ENCODE peak calls at places on chromosomes 7 and 10, in six cellular contexts. S, V, U, F, B and L are unnamed samples.

GRCh38 chr10:95355241-95355779 is 64.5 kb upstream of the PDLIM1 start:
- DNase-seq in V (no peak), F (no peak), U (no peak), S (no peak), B (no peak), L (no peak)

GRCh38 chr7:16494551-16494950 is 29.0 kb upstream of the SOSTDC1 start:
- DNase-seq in V (no peak), B (no peak), S (no peak), U (no peak), F (no peak), L (no peak)

GRCh38 chr10:24569828-24570657 is 153.6 kb downstream of the ARHGAP21 start:
- DNase-seq in V (no peak), S (no peak), F (no peak), B (no peak), U (no peak), L (no peak)

GRCh38 chr10:62924344-62924748 is 108.2 kb upstream of the EGR2 start:
- DNase-seq in F (no peak), V (no peak), B (no peak), U (no peak), S (no peak), L (no peak)

GRCh38 chr7:88759216-88759955 is at the start of gene ZNF804B:
- DNase-seq in U (no peak), B (no peak), F (no peak), S (no peak), V (no peak), L (no peak)

GRCh38 chr10:42640610-42641229 is 2.4 kb upstream of the ZNF33B start:
- DNase-seq in B (no peak), V (no peak), U (no peak), F (no peak), S (no peak), L (no peak)

GRCh38 chr10:70715853-70716795 is 43.8 kb downstream of the ADAMTS14 start:
- DNase-seq in F (peak; percentile 40), S (no peak), B (no peak), U (peak; percentile 88), V (peak; percentile 66), L (no peak)

GRCh38 chr10:61633665-61634064 is 29.1 kb upstream of the CABCOCO1 start:
- DNase-seq in V (no peak), B (no peak), S (no peak), F (no peak), U (peak; percentile 46), L (no peak)

GRCh38 chr7:105014725-105015630 is 973 bp downstream of the KMT2E start:
- DNase-seq in U (peak; percentile 67), B (no peak), F (peak; percentile 31), V (no peak), S (peak; percentile 41), L (no peak)

GRCh38 chr10:119149723-119150122 is 15.8 kb downstream of the SFXN4 start:
- DNase-seq in S (no peak), F (no peak), B (no peak), V (no peak), U (no peak), L (no peak)

GRCh38 chr10:61460835-61461234 is 7.7 kb upstream of the TMEM26 start:
- DNase-seq in V (no peak), B (no peak), U (no peak), S (no peak), F (no peak), L (no peak)

GRCh38 chr10:70619271-70620019 is 16.9 kb upstream of the PRF1 start:
- DNase-seq in S (no peak), V (peak; percentile 36), U (peak; percentile 19), B (no peak), F (no peak), L (no peak)

GRCh38 chr7:16271990-16272665 is 149.2 kb downstream of the CRPPA start:
- DNase-seq in U (peak; percentile 13), B (no peak), F (no peak), S (no peak), V (no peak), L (no peak)

GRCh38 chr10:61663466-61663865 is 737 bp downstream of the CABCOCO1 start:
- DNase-seq in U (peak; percentile 66), B (no peak), S (no peak), V (no peak), F (no peak), L (no peak)

GRCh38 chr10:16445770-16446469 is 9.1 kb downstream of the PTER start:
- DNase-seq in V (no peak), S (no peak), U (no peak), B (no peak), F (no peak), L (no peak)

GRCh38 chr10:118635674-118636402 is 40.4 kb upstream of the PRLHR start:
- DNase-seq in F (no peak), V (no peak), B (no peak), S (no peak), U (no peak), L (no peak)

GRCh38 chr7:111076205-111076604 is 14.7 kb upstream of the LRRN3 start:
- DNase-seq in S (no peak), V (no peak), F (peak; percentile 16), B (no peak), U (peak; percentile 79), L (no peak)

GRCh38 chr10:113858541-113858940 is 4.1 kb downstream of the NHLRC2 start:
- DNase-seq in U (peak; percentile 52), V (no peak), B (no peak), S (no peak), F (no peak), L (no peak)

GRCh38 chr7:150981644-150982043 is 3.5 kb upstream of the KCNH2 start:
- DNase-seq in V (no peak), B (no peak), F (no peak), U (no peak), S (no peak), L (no peak)

GRCh38 chr7:28037220-28038010 is 143.2 kb downstream of the JAZF1 start:
- DNase-seq in S (no peak), V (peak; percentile 92), B (no peak), U (peak; percentile 99), F (no peak), L (no peak)

GRCh38 chr10:70906031-70906804 is 17.9 kb upstream of the PCBD1 start:
- DNase-seq in S (no peak), B (no peak), U (no peak), V (no peak), F (no peak), L (no peak)

GRCh38 chr7:110017405-110017804 is 1073.5 kb upstream of the LRRN3 start:
- DNase-seq in B (no peak), V (no peak), F (no peak), S (no peak), U (no peak), L (no peak)

GRCh38 chr7:19062216-19062615 is 55.2 kb downstream of the TWIST1 start:
- DNase-seq in V (no peak), F (no peak), B (no peak), S (no peak), U (no peak), L (no peak)

GRCh38 chr10:99815611-99816010 is 33.2 kb downstream of the ABCC2 start:
- DNase-seq in V (no peak), F (no peak), S (no peak), U (no peak), B (no peak), L (no peak)

GRCh38 chr7:157684596-157685429 is 348.0 kb downstream of the DNAJB6 start:
- DNase-seq in S (no peak), F (no peak), V (no peak), U (no peak), B (no peak), L (no peak)

GRCh38 chr10:1737222-1738061 is at the start of gene ADARB2:
- DNase-seq in V (no peak), F (peak; percentile 17), U (no peak), S (no peak), B (no peak), L (no peak)

GRCh38 chr10:61943699-61944444 is 42.4 kb downstream of the ARID5B start:
- DNase-seq in F (no peak), B (no peak), V (no peak), S (no peak), U (peak; percentile 53), L (no peak)